ENCODE peak calls at places on chromosomes 12 and 14, in six cellular contexts. V, B, K, X, T and M are unnamed samples.

GRCh38 chr12:78028426-78028825 is 197.7 kb downstream of the NAV3 start:
- DNase-seq in T (no peak), V (no peak), K (no peak), X (no peak), B (no peak), M (no peak)

GRCh38 chr12:65778268-65779090 is 45.8 kb upstream of the HMGA2 start:
- DNase-seq in X (no peak), K (no peak), B (no peak), V (no peak), T (no peak), M (no peak)

GRCh38 chr12:75289678-75290200 is 40.4 kb downstream of the CAPS2 start:
- DNase-seq in T (no peak), B (no peak), K (no peak), V (no peak), X (no peak), M (no peak)

GRCh38 chr12:106583578-106584103 is 837 bp downstream of the RFX4 start:
- DNase-seq in B (no peak), T (peak), K (no peak), V (no peak), X (peak), M (no peak)

GRCh38 chr14:74910556-74910955 is 12.5 kb downstream of the RPS6KL1 start:
- DNase-seq in V (no peak), X (peak), B (no peak), T (no peak), K (no peak), M (no peak)

GRCh38 chr14:96151242-96151641 is 53.4 kb upstream of the BDKRB2 start:
- DNase-seq in V (no peak), T (no peak), B (no peak), X (no peak), K (no peak), M (no peak)

GRCh38 chr12:94536040-94536965 is 76.6 kb upstream of the CEP83 start:
- DNase-seq in B (no peak), T (no peak), V (no peak), X (no peak), K (no peak), M (no peak)

GRCh38 chr12:111219440-111219839 is 149.5 kb downstream of the PHETA1 start:
- DNase-seq in T (no peak), V (no peak), B (no peak), K (no peak), X (no peak), M (no peak)

GRCh38 chr12:47112679-47113078 is 32.9 kb upstream of the AMIGO2 start:
- DNase-seq in B (no peak), V (no peak), K (no peak), T (no peak), X (no peak), M (no peak)

GRCh38 chr12:91562476-91562875 is 379.9 kb upstream of the DCN start:
- DNase-seq in V (no peak), B (no peak), T (no peak), K (no peak), X (no peak), M (no peak)

GRCh38 chr14:91728616-91729183 is 3.2 kb downstream of the CATSPERB start:
- DNase-seq in X (no peak), B (no peak), T (no peak), K (no peak), V (no peak), M (no peak)

GRCh38 chr12:92424338-92424737 is 278.5 kb upstream of the PLEKHG7 start:
- DNase-seq in K (no peak), V (no peak), X (no peak), B (no peak), T (no peak), M (no peak)

GRCh38 chr12:59425798-59426197 is 170.0 kb upstream of the SLC16A7 start:
- DNase-seq in T (no peak), K (no peak), B (no peak), V (no peak), X (no peak), M (no peak)

GRCh38 chr12:103779410-103780092 is 61.5 kb downstream of the NT5DC3 start:
- DNase-seq in T (no peak), B (no peak), K (no peak), V (no peak), X (no peak), M (no peak)

GRCh38 chr14:54591461-54592245 is 24.7 kb downstream of the SAMD4A start:
- DNase-seq in B (no peak), K (no peak), X (no peak), V (no peak), T (no peak), M (no peak)

GRCh38 chr12:2692156-2692555 is 102.6 kb upstream of the FKBP4 start:
- DNase-seq in V (no peak), X (no peak), T (no peak), K (no peak), B (no peak), M (no peak)

GRCh38 chr14:67515386-67516079 is 17.6 kb upstream of the PLEKHH1 start:
- DNase-seq in K (no peak), T (peak), X (no peak), B (no peak), V (no peak), M (no peak)

GRCh38 chr14:67514650-67515385 is 18.3 kb upstream of the PLEKHH1 start:
- DNase-seq in X (peak), B (no peak), K (peak), V (no peak), T (peak), M (peak)

GRCh38 chr14:67517083-67517482 is 16.0 kb upstream of the PLEKHH1 start:
- DNase-seq in T (peak), K (no peak), X (no peak), V (no peak), B (no peak), M (no peak)

GRCh38 chr14:67514203-67514607 is 18.9 kb upstream of the PLEKHH1 start:
- DNase-seq in V (no peak), X (peak), T (no peak), K (no peak), B (no peak), M (no peak)

GRCh38 chr14:67516679-67517078 is 16.4 kb upstream of the PLEKHH1 start:
- DNase-seq in V (no peak), T (no peak), X (no peak), B (no peak), K (no peak), M (no peak)
- TF ChIP-seq GABPA in V (no peak), T (no peak), X (no peak), B (no peak), K (no peak), M (no peak)

DNA sequence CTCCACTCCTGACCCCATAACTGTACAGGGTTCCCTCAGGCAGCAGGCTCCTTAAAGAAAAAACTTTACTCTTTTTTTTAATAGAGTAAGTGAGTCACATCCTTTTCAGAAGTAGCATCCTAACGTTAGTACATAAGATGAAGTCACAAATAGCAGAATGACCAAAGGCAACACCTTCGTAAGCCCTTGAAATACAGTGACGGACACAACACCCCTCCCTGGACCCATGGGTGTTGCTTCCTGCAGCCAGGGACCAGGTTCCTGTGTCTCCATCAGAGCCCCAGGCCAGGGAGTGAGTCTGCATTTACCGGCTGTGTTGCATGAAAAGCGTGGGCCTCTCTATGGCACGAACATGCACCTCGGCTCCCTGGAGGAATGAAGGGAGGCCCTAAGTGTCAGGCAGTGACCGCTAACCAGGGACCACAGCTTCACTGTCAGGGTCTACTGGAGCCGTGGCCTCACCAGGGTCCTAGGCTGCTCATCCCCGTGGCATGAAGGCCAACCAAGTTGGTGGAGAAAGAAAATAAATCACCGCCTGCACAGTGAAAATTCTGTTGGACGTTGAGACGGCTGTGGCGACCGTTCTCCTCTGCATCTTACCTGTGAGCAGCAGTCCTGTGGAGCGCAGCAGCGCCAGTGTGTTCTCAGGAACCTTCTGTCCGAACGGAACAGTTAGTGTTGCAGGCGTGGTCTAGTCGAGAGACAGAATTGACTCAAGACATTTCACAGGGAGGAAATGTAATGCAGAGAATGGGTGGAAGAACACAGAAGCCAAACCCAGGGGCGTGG is 339.9 kb upstream of the SFSWAP start:
- DNase-seq in K (no peak), B (no peak), T (peak), X (no peak), V (no peak), M (no peak)
- TF ChIP-seq GABPA in K (no peak), B (no peak), T (no peak), X (no peak), V (no peak), M (no peak)

DNA sequence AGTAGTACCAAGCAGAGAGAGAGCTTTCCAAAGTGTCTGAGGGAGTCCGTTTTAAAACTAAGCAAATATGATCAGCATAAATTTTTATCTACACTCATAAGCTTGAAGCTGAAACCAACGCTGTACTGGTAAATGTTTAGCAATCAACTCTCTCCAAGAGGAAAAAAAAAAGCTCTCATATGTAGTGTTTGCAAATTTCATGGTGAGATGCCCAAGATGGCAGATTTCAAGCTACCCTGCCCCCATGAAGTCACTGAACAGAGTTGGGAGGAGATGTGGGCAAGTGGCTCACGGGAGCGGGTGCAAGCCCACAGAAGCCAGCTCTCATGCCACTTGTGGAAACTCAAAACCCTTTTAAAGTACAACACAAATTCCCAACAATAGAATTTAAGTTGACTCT is 475.8 kb downstream of the BCAT1 start:
- DNase-seq in V (no peak), T (no peak), B (no peak), K (no peak), X (no peak), M (no peak)
- TF ChIP-seq GABPA in V (no peak), T (no peak), B (no peak), K (no peak), X (no peak), M (no peak)

GRCh38 chr12:131690320-131690719 is 20.6 kb upstream of the SFSWAP start:
- DNase-seq in B (no peak), T (no peak), V (no peak), K (no peak), X (no peak), M (no peak)

GRCh38 chr12:131688845-131689154 is 22.1 kb upstream of the SFSWAP start:
- DNase-seq in V (no peak), B (no peak), K (no peak), T (no peak), X (no peak), M (no peak)

GRCh38 chr12:131684015-131684725 is 26.7 kb upstream of the SFSWAP start:
- DNase-seq in K (no peak), V (no peak), T (no peak), B (no peak), X (no peak), M (no peak)

GRCh38 chr12:131688131-131688844 is 22.6 kb upstream of the SFSWAP start:
- DNase-seq in X (no peak), T (no peak), V (no peak), K (no peak), B (no peak), M (no peak)

DNA sequence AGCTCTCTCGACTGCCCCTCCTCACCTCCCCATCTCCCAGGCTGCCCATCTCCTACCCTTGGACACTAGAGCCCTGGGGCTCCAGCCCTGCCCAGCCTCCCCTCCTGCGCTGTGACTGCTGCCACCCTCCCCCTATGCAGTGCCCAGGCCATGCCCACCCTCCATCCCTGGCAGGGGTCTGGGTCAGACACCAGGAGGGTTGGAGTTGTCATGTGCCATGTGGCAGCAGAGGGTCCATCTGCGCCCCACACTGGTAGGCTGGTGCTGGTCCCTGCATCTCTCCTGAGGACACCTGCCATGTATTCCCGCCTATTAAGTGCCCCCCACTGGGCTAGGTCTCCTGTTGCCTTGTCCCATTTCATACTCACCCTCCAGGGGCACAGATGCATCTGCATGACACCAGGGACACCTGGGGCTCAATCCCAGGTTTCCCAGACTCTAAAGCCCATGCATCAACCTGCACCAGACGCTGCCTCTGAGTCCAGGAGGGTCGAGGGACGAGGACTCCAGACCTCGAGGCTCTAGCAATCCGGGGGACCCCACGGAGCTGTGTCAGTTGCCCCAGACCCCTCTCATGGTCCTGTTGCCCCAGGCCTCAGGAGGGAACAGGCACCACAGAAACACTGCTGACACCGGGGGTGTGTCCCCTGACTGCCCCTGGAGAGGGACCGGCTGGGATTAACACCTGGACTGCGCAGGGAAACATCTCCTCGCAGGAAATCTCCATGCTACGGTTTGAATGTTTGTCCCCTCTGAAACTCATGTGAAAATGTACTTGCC is 23.4 kb upstream of the SFSWAP start:
- DNase-seq in V (no peak), T (no peak), B (no peak), X (no peak), K (no peak), M (no peak)
- TF ChIP-seq GABPA in V (no peak), T (no peak), B (no peak), X (no peak), K (no peak), M (no peak)